ENCODE peak calls at places on chromosomes 3 and 15, in ten cellular contexts. M, K, A, V, L, X, F, S, W and N are unnamed samples.

GRCh38 chr3:123961508-123961856 is 453 bp upstream of the CCDC14 start:
- DNase-seq in M (no peak), K (no peak), A (no peak), V (no peak), L (no peak), X (no peak), F (no peak), S (no peak), W (no peak), N (no peak)

GRCh38 chr15:92936693-92937092 is 36.6 kb downstream of the CHD2 start:
- DNase-seq in M (no peak), K (no peak), A (no peak), V (no peak), L (no peak), X (no peak), F (no peak), S (no peak), W (no peak), N (no peak)

GRCh38 chr3:134372405-134373277 is 1.6 kb downstream of the AMOTL2 start:
- DNase-seq in M (no peak), K (no peak), A (peak; percentile 12), V (no peak), L (no peak), X (no peak), F (no peak), S (no peak), W (no peak), N (no peak)

GRCh38 chr3:73480187-73480672 is 144.5 kb downstream of the PDZRN3 start:
- DNase-seq in M (no peak), K (peak; percentile 11), A (peak; percentile 81), V (peak; percentile 40), L (no peak), X (no peak), F (no peak), S (no peak), W (no peak), N (no peak)

GRCh38 chr3:58837141-58837862 is 170.7 kb upstream of the FAM3D start:
- DNase-seq in M (no peak), K (no peak), A (no peak), V (no peak), L (no peak), X (no peak), F (no peak), S (no peak), W (no peak), N (no peak)

GRCh38 chr3:171283248-171284222 is 176.7 kb downstream of the TNIK start:
- DNase-seq in M (no peak), K (no peak), A (no peak), V (no peak), L (peak; percentile 23), X (peak; percentile 24), F (no peak), S (no peak), W (no peak), N (no peak)

GRCh38 chr3:7682822-7683229 is 818.8 kb upstream of the LMCD1 start:
- DNase-seq in M (peak; percentile 34), K (no peak), A (no peak), V (peak; percentile 77), L (peak; percentile 52), X (no peak), F (no peak), S (peak; percentile 20), W (no peak), N (peak; percentile 54)

GRCh38 chr3:64381369-64381768 is 156.1 kb upstream of the PRICKLE2 start:
- DNase-seq in M (no peak), K (no peak), A (no peak), V (no peak), L (no peak), X (no peak), F (no peak), S (no peak), W (no peak), N (no peak)

GRCh38 chr3:128805771-128806170 is 73.6 kb upstream of the ACAD9 start:
- DNase-seq in M (no peak), K (no peak), A (no peak), V (no peak), L (no peak), X (no peak), F (no peak), S (no peak), W (no peak), N (no peak)

GRCh38 chr3:157248590-157249425 is 88.9 kb upstream of the CCNL1 start:
- DNase-seq in M (no peak), K (no peak), A (peak; percentile 31), V (peak; percentile 52), L (no peak), X (peak; percentile 25), F (no peak), S (peak; percentile 38), W (no peak), N (peak; percentile 71)

GRCh38 chr3:188649521-188649920 is 495.6 kb downstream of the LPP start:
- DNase-seq in M (no peak), K (no peak), A (no peak), V (no peak), L (no peak), X (no peak), F (no peak), S (no peak), W (no peak), N (no peak)

GRCh38 chr3:106157411-106157810 is 288.6 kb upstream of the CBLB start:
- DNase-seq in M (no peak), K (no peak), A (no peak), V (peak; percentile 19), L (no peak), X (no peak), F (no peak), S (no peak), W (no peak), N (no peak)

GRCh38 chr3:171542976-171543375 is 82.8 kb upstream of the TNIK start:
- DNase-seq in M (no peak), K (no peak), A (peak; percentile 28), V (no peak), L (no peak), X (no peak), F (no peak), S (no peak), W (no peak), N (no peak)

GRCh38 chr3:15804553-15805095 is 6.8 kb upstream of the ANKRD28 start:
- DNase-seq in M (no peak), K (no peak), A (no peak), V (no peak), L (no peak), X (no peak), F (no peak), S (no peak), W (no peak), N (no peak)

GRCh38 chr15:50767332-50767861 is 1.9 kb upstream of the SPPL2A start:
- DNase-seq in M (no peak), K (no peak), A (no peak), V (no peak), L (no peak), X (no peak), F (no peak), S (no peak), W (no peak), N (no peak)

GRCh38 chr15:44735482-44736260 is 657 bp upstream of the TRIM69 start:
- DNase-seq in M (peak; percentile 27), K (no peak), A (no peak), V (no peak), L (peak; percentile 76), X (no peak), F (peak; percentile 70), S (no peak), W (no peak), N (no peak)

GRCh38 chr3:32708672-32709283 is 23.8 kb downstream of the CNOT10 start:
- DNase-seq in M (no peak), K (no peak), A (no peak), V (no peak), L (no peak), X (no peak), F (no peak), S (no peak), W (no peak), N (no peak)

GRCh38 chr3:127774647-127775046 is 47.7 kb downstream of the MGLL start:
- DNase-seq in M (no peak), K (no peak), A (no peak), V (no peak), L (no peak), X (no peak), F (no peak), S (no peak), W (no peak), N (no peak)

GRCh38 chr15:31158858-31159569 is 57.5 kb upstream of the TRPM1 start:
- DNase-seq in M (no peak), K (no peak), A (peak; percentile 79), V (no peak), L (no peak), X (peak; percentile 54), F (peak; percentile 8), S (no peak), W (no peak), N (no peak)

GRCh38 chr3:185914911-185915629 is 22.7 kb downstream of the TRA2B start:
- DNase-seq in M (no peak), K (no peak), A (no peak), V (no peak), L (no peak), X (no peak), F (no peak), S (no peak), W (no peak), N (no peak)

GRCh38 chr3:172279191-172279640 is 169.0 kb downstream of the GHSR start:
- DNase-seq in M (no peak), K (no peak), A (no peak), V (no peak), L (no peak), X (no peak), F (no peak), S (no peak), W (no peak), N (no peak)

GRCh38 chr3:128482175-128482856 is 10.7 kb downstream of the GATA2 start:
- DNase-seq in M (no peak), K (no peak), A (no peak), V (no peak), L (no peak), X (no peak), F (no peak), S (no peak), W (no peak), N (no peak)

GRCh38 chr3:109927161-109927560 is 589.8 kb upstream of the DPPA4 start:
- DNase-seq in M (no peak), K (no peak), A (no peak), V (peak; percentile 98), L (no peak), X (no peak), F (no peak), S (no peak), W (no peak), N (peak; percentile 87)

GRCh38 chr3:172156309-172156998 is 117.1 kb downstream of the FNDC3B start:
- DNase-seq in M (no peak), K (no peak), A (peak; percentile 48), V (no peak), L (no peak), X (no peak), F (no peak), S (no peak), W (no peak), N (no peak)

GRCh38 chr15:63056843-63057242 is 14.3 kb downstream of the TPM1 start:
- DNase-seq in M (no peak), K (no peak), A (peak; percentile 10), V (no peak), L (peak; percentile 56), X (peak; percentile 61), F (peak; percentile 84), S (no peak), W (no peak), N (peak; percentile 16)

GRCh38 chr15:66153549-66154415 is 99.8 kb downstream of the MEGF11 start:
- DNase-seq in M (no peak), K (no peak), A (no peak), V (no peak), L (no peak), X (no peak), F (no peak), S (no peak), W (peak; percentile 78), N (no peak)

GRCh38 chr3:81419196-81419595 is 342.2 kb downstream of the GBE1 start:
- DNase-seq in M (no peak), K (no peak), A (no peak), V (no peak), L (no peak), X (no peak), F (no peak), S (no peak), W (no peak), N (no peak)

GRCh38 chr3:134606033-134607025 is 44.5 kb downstream of the KY start:
- DNase-seq in M (peak; percentile 77), K (no peak), A (no peak), V (no peak), L (no peak), X (no peak), F (no peak), S (no peak), W (no peak), N (no peak)